ENCODE peak calls at places on chromosomes 13 and 19, in eight cellular contexts. One of them, this sample, is unnamed.

GRCh38 chr19:51637362-51637978 is 7.3 kb upstream of the SIGLEC5 start:
- DNase-seq in AG09309: no peak
- DNase-seq in uterus: no peak
- DNase-seq in astrocyte of the spinal cord: no peak
- DNase-seq in stimulated activated effector memory CD8-positive, alpha-beta T cell treated with anti-CD3 and anti-CD28 coated beads, Interleukin-12 subunit alpha, Interleukin-12 subunit beta, amount 100 ng/mL, for 72 hours: no peak
- DNase-seq in thoracic aorta: no peak
- DNase-seq in NCI-H1436: no peak
- DNase-seq in T-helper 17 cell: no peak
- DNase-seq in this sample: no peak

GRCh38 chr19:45569619-45570421 is 14.8 kb downstream of the OPA3 start:
- DNase-seq in NCI-H1436: no peak
- DNase-seq in T-helper 17 cell: peak
- DNase-seq in uterus: no peak
- DNase-seq in AG09309: no peak
- DNase-seq in astrocyte of the spinal cord: peak
- DNase-seq in stimulated activated effector memory CD8-positive, alpha-beta T cell treated with anti-CD3 and anti-CD28 coated beads, Interleukin-12 subunit alpha, Interleukin-12 subunit beta, amount 100 ng/mL, for 72 hours: peak
- DNase-seq in thoracic aorta: no peak
- DNase-seq in this sample: no peak

GRCh38 chr13:41694902-41695301 is 237.6 kb downstream of the RGCC start:
- DNase-seq in astrocyte of the spinal cord: peak
- DNase-seq in NCI-H1436: no peak
- DNase-seq in T-helper 17 cell: no peak
- DNase-seq in AG09309: peak
- DNase-seq in uterus: peak
- DNase-seq in stimulated activated effector memory CD8-positive, alpha-beta T cell treated with anti-CD3 and anti-CD28 coated beads, Interleukin-12 subunit alpha, Interleukin-12 subunit beta, amount 100 ng/mL, for 72 hours: no peak
- DNase-seq in thoracic aorta: peak
- DNase-seq in this sample: peak

GRCh38 chr19:51107406-51108065 is 673 bp downstream of the CTU1 start:
- DNase-seq in astrocyte of the spinal cord: no peak
- DNase-seq in T-helper 17 cell: no peak
- DNase-seq in uterus: no peak
- DNase-seq in NCI-H1436: no peak
- DNase-seq in stimulated activated effector memory CD8-positive, alpha-beta T cell treated with anti-CD3 and anti-CD28 coated beads, Interleukin-12 subunit alpha, Interleukin-12 subunit beta, amount 100 ng/mL, for 72 hours: no peak
- DNase-seq in thoracic aorta: no peak
- DNase-seq in AG09309: no peak
- DNase-seq in this sample: no peak

GRCh38 chr13:29465741-29466293 is 129.7 kb downstream of the SLC7A1 start:
- DNase-seq in T-helper 17 cell: no peak
- DNase-seq in thoracic aorta: no peak
- DNase-seq in NCI-H1436: no peak
- DNase-seq in astrocyte of the spinal cord: peak
- DNase-seq in AG09309: no peak
- DNase-seq in stimulated activated effector memory CD8-positive, alpha-beta T cell treated with anti-CD3 and anti-CD28 coated beads, Interleukin-12 subunit alpha, Interleukin-12 subunit beta, amount 100 ng/mL, for 72 hours: no peak
- DNase-seq in uterus: peak
- DNase-seq in this sample: peak

GRCh38 chr19:46069841-46070341 is 29.1 kb upstream of the IGFL4 start:
- DNase-seq in NCI-H1436: no peak
- DNase-seq in uterus: no peak
- DNase-seq in thoracic aorta: no peak
- DNase-seq in astrocyte of the spinal cord: peak
- DNase-seq in AG09309: peak
- DNase-seq in stimulated activated effector memory CD8-positive, alpha-beta T cell treated with anti-CD3 and anti-CD28 coated beads, Interleukin-12 subunit alpha, Interleukin-12 subunit beta, amount 100 ng/mL, for 72 hours: no peak
- DNase-seq in T-helper 17 cell: no peak
- DNase-seq in this sample: peak

GRCh38 chr19:42254083-42254849 is 662 bp downstream of the ERF start:
- DNase-seq in thoracic aorta: no peak
- DNase-seq in NCI-H1436: peak
- DNase-seq in astrocyte of the spinal cord: peak
- DNase-seq in stimulated activated effector memory CD8-positive, alpha-beta T cell treated with anti-CD3 and anti-CD28 coated beads, Interleukin-12 subunit alpha, Interleukin-12 subunit beta, amount 100 ng/mL, for 72 hours: peak
- DNase-seq in AG09309: no peak
- DNase-seq in T-helper 17 cell: peak
- DNase-seq in uterus: peak
- DNase-seq in this sample: peak

GRCh38 chr13:113612626-113613025 is 28.1 kb downstream of the TFDP1 start:
- DNase-seq in T-helper 17 cell: no peak
- DNase-seq in uterus: no peak
- DNase-seq in astrocyte of the spinal cord: no peak
- DNase-seq in stimulated activated effector memory CD8-positive, alpha-beta T cell treated with anti-CD3 and anti-CD28 coated beads, Interleukin-12 subunit alpha, Interleukin-12 subunit beta, amount 100 ng/mL, for 72 hours: no peak
- DNase-seq in NCI-H1436: no peak
- DNase-seq in AG09309: no peak
- DNase-seq in thoracic aorta: no peak
- DNase-seq in this sample: no peak

GRCh38 chr13:82597737-82598136 is 1284.5 kb downstream of the SLITRK1 start:
- DNase-seq in uterus: no peak
- DNase-seq in thoracic aorta: no peak
- DNase-seq in astrocyte of the spinal cord: no peak
- DNase-seq in stimulated activated effector memory CD8-positive, alpha-beta T cell treated with anti-CD3 and anti-CD28 coated beads, Interleukin-12 subunit alpha, Interleukin-12 subunit beta, amount 100 ng/mL, for 72 hours: no peak
- DNase-seq in NCI-H1436: no peak
- DNase-seq in T-helper 17 cell: no peak
- DNase-seq in AG09309: no peak
- DNase-seq in this sample: no peak

GRCh38 chr19:40397568-40397906 is 7.6 kb upstream of the HIPK4 start:
- DNase-seq in NCI-H1436: no peak
- DNase-seq in thoracic aorta: no peak
- DNase-seq in AG09309: no peak
- DNase-seq in T-helper 17 cell: no peak
- DNase-seq in astrocyte of the spinal cord: no peak
- DNase-seq in stimulated activated effector memory CD8-positive, alpha-beta T cell treated with anti-CD3 and anti-CD28 coated beads, Interleukin-12 subunit alpha, Interleukin-12 subunit beta, amount 100 ng/mL, for 72 hours: no peak
- DNase-seq in uterus: no peak
- DNase-seq in this sample: no peak

GRCh38 chr13:76012091-76012721 is 376.1 kb downstream of the LMO7 start:
- DNase-seq in thoracic aorta: no peak
- DNase-seq in astrocyte of the spinal cord: peak
- DNase-seq in uterus: no peak
- DNase-seq in AG09309: no peak
- DNase-seq in T-helper 17 cell: no peak
- DNase-seq in NCI-H1436: no peak
- DNase-seq in stimulated activated effector memory CD8-positive, alpha-beta T cell treated with anti-CD3 and anti-CD28 coated beads, Interleukin-12 subunit alpha, Interleukin-12 subunit beta, amount 100 ng/mL, for 72 hours: no peak
- DNase-seq in this sample: no peak

GRCh38 chr13:99015606-99016520 is 38.0 kb upstream of the DOCK9 start:
- DNase-seq in thoracic aorta: no peak
- DNase-seq in AG09309: no peak
- DNase-seq in stimulated activated effector memory CD8-positive, alpha-beta T cell treated with anti-CD3 and anti-CD28 coated beads, Interleukin-12 subunit alpha, Interleukin-12 subunit beta, amount 100 ng/mL, for 72 hours: peak
- DNase-seq in T-helper 17 cell: no peak
- DNase-seq in astrocyte of the spinal cord: no peak
- DNase-seq in NCI-H1436: no peak
- DNase-seq in uterus: no peak
- DNase-seq in this sample: no peak

This sample was measured in H4.